ENCODE peak calls at places on chromosomes 6 and 20, in five cellular contexts. S is A673, G is cardiac muscle cell, V is thoracic aorta, R is body of pancreas. I is an unnamed sample.
A peak's percentile ranks its signal among the peaks of the same experiment; 100 is the strongest.

GRCh38 chr20:60138263-60139127 is 180.3 kb downstream of the CDH26 start:
- DNase-seq in S (peak; percentile 85), G (no peak), V (no peak), R (peak; percentile 43), I (peak; percentile 31)

GRCh38 chr6:125859691-125860210 is 69.0 kb downstream of the NCOA7 start:
- DNase-seq in S (no peak), G (no peak), V (no peak), R (no peak), I (no peak)

GRCh38 chr6:21033575-21034026 is 499.3 kb downstream of the CDKAL1 start:
- DNase-seq in S (no peak), G (no peak), V (peak; percentile 2), R (no peak), I (no peak)

GRCh38 chr6:30898750-30899360 is 9.2 kb upstream of the GTF2H4 start:
- DNase-seq in S (no peak), G (no peak), V (no peak), R (no peak), I (no peak)

GRCh38 chr6:135506270-135506997 is 8.9 kb upstream of the AHI1 start:
- DNase-seq in S (peak; percentile 61), G (peak; percentile 51), V (no peak), R (no peak), I (no peak)

GRCh38 chr6:100001915-100002388 is 7.9 kb upstream of the MCHR2 start:
- DNase-seq in S (peak; percentile 71), G (peak; percentile 71), V (no peak), R (peak; percentile 47), I (no peak)

GRCh38 chr6:157063935-157064322 is 259.4 kb downstream of the TMEM242 start:
- DNase-seq in S (no peak), G (no peak), V (no peak), R (no peak), I (no peak)

GRCh38 chr6:137271245-137272183 is 52.3 kb upstream of the IFNGR1 start:
- DNase-seq in S (peak; percentile 56), G (peak; percentile 61), V (no peak), R (no peak), I (no peak)

GRCh38 chr6:158574800-158575199 is 14.9 kb downstream of the TMEM181 start:
- DNase-seq in S (no peak), G (no peak), V (no peak), R (no peak), I (no peak)

GRCh38 chr20:54177378-54177777 is 3.6 kb upstream of the CYP24A1 start:
- DNase-seq in S (no peak), G (no peak), V (no peak), R (no peak), I (no peak)

GRCh38 chr6:84764332-84765049 is at the start of gene TBX18:
- DNase-seq in S (peak; percentile 95), G (peak; percentile 94), V (peak; percentile 91), R (peak; percentile 61), I (peak; percentile 99)

GRCh38 chr6:10140824-10141223 is 274.1 kb downstream of the TFAP2A start:
- DNase-seq in S (no peak), G (no peak), V (no peak), R (no peak), I (no peak)

GRCh38 chr6:113739066-113739655 is 118.0 kb upstream of the MARCKS start:
- DNase-seq in S (no peak), G (no peak), V (no peak), R (no peak), I (no peak)

GRCh38 chr6:83436674-83437073 is 5.8 kb upstream of the ME1 start:
- DNase-seq in S (no peak), G (no peak), V (no peak), R (no peak), I (no peak)

GRCh38 chr6:2353412-2354137 is 108.2 kb upstream of the GMDS start:
- DNase-seq in S (peak; percentile 74), G (peak; percentile 64), V (peak; percentile 39), R (peak; percentile 82), I (peak; percentile 75)

GRCh38 chr6:131290955-131291354 is 155.7 kb downstream of the AKAP7 start:
- DNase-seq in S (no peak), G (no peak), V (no peak), R (no peak), I (no peak)

GRCh38 chr6:43936476-43936875 is 166.5 kb downstream of the VEGFA start:
- DNase-seq in S (no peak), G (peak; percentile 59), V (no peak), R (peak; percentile 5), I (peak; percentile 57)

GRCh38 chr20:41365785-41366545 is 653 bp downstream of the EMILIN3 start:
- DNase-seq in S (no peak), G (peak; percentile 44), V (no peak), R (no peak), I (no peak)

GRCh38 chr6:130282234-130282995 is 59.7 kb upstream of the SAMD3 start:
- DNase-seq in S (peak; percentile 69), G (peak; percentile 36), V (no peak), R (no peak), I (no peak)

GRCh38 chr20:4550740-4551139 is 171.0 kb upstream of the PRND start:
- DNase-seq in S (no peak), G (no peak), V (no peak), R (no peak), I (no peak)

GRCh38 chr6:131854803-131855202 is 47.0 kb downstream of the ENPP1 start:
- DNase-seq in S (no peak), G (no peak), V (no peak), R (no peak), I (no peak)

GRCh38 chr6:150967910-150968309 is 102.4 kb downstream of the MTHFD1L start:
- DNase-seq in S (no peak), G (peak; percentile 33), V (no peak), R (no peak), I (no peak)

GRCh38 chr6:150202404-150202803 is 59.6 kb downstream of the PPP1R14C start:
- DNase-seq in S (no peak), G (no peak), V (no peak), R (no peak), I (no peak)

GRCh38 chr20:61640171-61640570 is 388.1 kb downstream of the CDH4 start:
- DNase-seq in S (no peak), G (no peak), V (no peak), R (no peak), I (no peak)

GRCh38 chr20:20321134-20321533 is 46.8 kb upstream of the INSM1 start:
- DNase-seq in S (no peak), G (no peak), V (no peak), R (no peak), I (no peak)

GRCh38 chr20:52150440-52151258 is 40.9 kb downstream of the ZFP64 start:
- DNase-seq in S (peak; percentile 69), G (peak; percentile 56), V (no peak), R (no peak), I (no peak)

GRCh38 chr6:20096506-20096905 is 115.8 kb downstream of the MBOAT1 start:
- DNase-seq in S (no peak), G (no peak), V (no peak), R (no peak), I (no peak)

GRCh38 chr6:107533415-107534059 is 43.6 kb downstream of the SOBP start:
- DNase-seq in S (no peak), G (no peak), V (no peak), R (no peak), I (no peak)

GRCh38 chr6:164247106-164247505 is 832.6 kb downstream of the QKI start:
- DNase-seq in S (no peak), G (no peak), V (no peak), R (no peak), I (no peak)

GRCh38 chr6:164252952-164253351 is 838.4 kb downstream of the QKI start:
- DNase-seq in S (no peak), G (peak; percentile 61), V (no peak), R (no peak), I (no peak)

GRCh38 chr6:164252260-164252659 is 837.7 kb downstream of the QKI start:
- DNase-seq in S (no peak), G (no peak), V (no peak), R (no peak), I (no peak)
- H3K9me3 ChIP-seq in S (no peaks in the 10 kb centered on the region), G (no peaks in the 10 kb centered on the region), V (no peaks in the 10 kb centered on the region), R (no peaks in the 10 kb centered on the region), I (no peaks in the 10 kb centered on the region)

GRCh38 chr20:1003920-1004697 is 2.0 kb upstream of the RSPO4 start:
- DNase-seq in S (no peak), G (no peak), V (no peak), R (no peak), I (no peak)

GRCh38 chr20:1005452-1006027 is 3.4 kb upstream of the RSPO4 start:
- DNase-seq in S (peak; percentile 10), G (peak; percentile 76), V (no peak), R (peak; percentile 18), I (no peak)

GRCh38 chr20:1001116-1001515 is 995 bp downstream of the RSPO4 start:
- DNase-seq in S (no peak), G (no peak), V (no peak), R (no peak), I (peak; percentile 55)

GRCh38 chr20:1001981-1002681 is at the start of gene RSPO4:
- DNase-seq in S (no peak), G (peak; percentile 43), V (no peak), R (no peak), I (peak; percentile 62)

GRCh38 chr20:1002682-1003561 is 811 bp upstream of the RSPO4 start:
- DNase-seq in S (no peak), G (peak; percentile 64), V (no peak), R (no peak), I (peak; percentile 13)
- H3K4me3 ChIP-seq in S (no peak overlapping the region), G (peak overlapping the region; percentile 29), V (no peak overlapping the region), R (no peak overlapping the region), I (no peak overlapping the region)

DNA sequence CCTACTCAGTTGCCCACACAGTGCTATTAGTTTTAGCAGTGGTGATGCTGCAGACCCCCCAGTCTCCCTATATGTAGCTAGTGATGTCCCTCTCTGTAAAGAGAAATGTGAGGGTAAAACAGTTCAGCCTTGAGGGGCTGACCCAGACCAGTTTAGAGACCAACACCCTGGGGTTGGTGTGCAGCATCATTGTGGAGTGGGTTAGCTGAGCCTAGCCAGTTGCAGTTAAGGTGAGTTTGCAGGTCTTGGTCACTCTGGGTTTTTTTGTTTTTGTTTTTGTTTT is 401 bp upstream of the B3GALT4 start:
- DNase-seq in S (no peak), G (no peak), V (no peak), R (no peak), I (no peak)
- H3K36me3 ChIP-seq in S (peaks cover 59% of the 10 kb centered on the region), G (peaks cover 27% of the 10 kb centered on the region), V (peaks cover 10% of the 10 kb centered on the region), R (no peaks in the 10 kb centered on the region), I (peaks cover 18% of the 10 kb centered on the region)

GRCh38 chr6:27287751-27288135 is 24.3 kb downstream of the POM121L2 start:
- DNase-seq in S (no peak), G (no peak), V (no peak), R (no peak), I (no peak)

GRCh38 chr6:27288136-27289044 is 23.7 kb downstream of the POM121L2 start:
- DNase-seq in S (no peak), G (peak; percentile 27), V (no peak), R (no peak), I (no peak)

GRCh38 chr6:27290065-27290849 is 21.8 kb downstream of the POM121L2 start:
- DNase-seq in S (no peak), G (peak; percentile 19), V (no peak), R (no peak), I (no peak)

GRCh38 chr6:27293436-27294152 is 18.5 kb downstream of the POM121L2 start:
- DNase-seq in S (peak; percentile 69), G (peak; percentile 25), V (no peak), R (no peak), I (no peak)

GRCh38 chr6:27290850-27291208 is 21.2 kb downstream of the POM121L2 start:
- DNase-seq in S (no peak), G (no peak), V (no peak), R (no peak), I (no peak)
- H3K9me3 ChIP-seq in S (no peaks in the 10 kb centered on the region), G (no peaks in the 10 kb centered on the region), V (no peaks in the 10 kb centered on the region), R (no peaks in the 10 kb centered on the region), I (peaks cover 11% of the 10 kb centered on the region)